ENCODE peak calls at places on chromosome 17, in four cellular contexts. D, B, F and G are unnamed samples.

GRCh38 chr17:6429266-6429665 is 5.7 kb downstream of the AIPL1 start:
- DNase-seq in B (no peak), F (no peak), D (no peak), G (no peak)

GRCh38 chr17:48961516-48962233 is 6.7 kb downstream of the GIP start:
- DNase-seq in D (no peak), B (no peak), F (peak), G (no peak)

GRCh38 chr17:8158267-8159031 is 4.3 kb downstream of the VAMP2 start:
- DNase-seq in D (peak), B (peak), F (peak), G (peak)

GRCh38 chr17:70080541-70081347 is 5.7 kb downstream of the KCNJ16 start:
- DNase-seq in B (no peak), F (peak), D (no peak), G (no peak)

GRCh38 chr17:17119533-17119932 is 77.3 kb downstream of the MPRIP start:
- DNase-seq in D (peak), B (peak), F (peak), G (no peak)

GRCh38 chr17:76139801-76140660 is 1.0 kb downstream of the FOXJ1 start:
- DNase-seq in F (no peak), B (peak), D (no peak), G (no peak)

GRCh38 chr17:78390241-78391050 is 12.0 kb downstream of the PGS1 start:
- DNase-seq in D (peak), F (peak), B (no peak), G (no peak)

GRCh38 chr17:79183221-79184158 is 108.9 kb downstream of the ENGASE start:
- DNase-seq in F (no peak), D (no peak), B (peak), G (no peak)

GRCh38 chr17:4583796-4584124 is 569 bp upstream of the SMTNL2 start:
- DNase-seq in F (no peak), D (no peak), B (no peak), G (no peak)

GRCh38 chr17:81564778-81565177 is 12.6 kb upstream of the FAAP100 start:
- DNase-seq in F (no peak), B (no peak), D (no peak), G (no peak)

GRCh38 chr17:57987582-57988300 is at the start of gene VEZF1:
- DNase-seq in B (peak), D (no peak), F (peak), G (no peak)

GRCh38 chr17:18156171-18156975 is 27.3 kb upstream of the ALKBH5 start:
- DNase-seq in B (no peak), D (no peak), F (no peak), G (no peak)
- TF ChIP-seq CTCF in B (no peak), D (no peak), F (no peak), G (no peak)

DNA sequence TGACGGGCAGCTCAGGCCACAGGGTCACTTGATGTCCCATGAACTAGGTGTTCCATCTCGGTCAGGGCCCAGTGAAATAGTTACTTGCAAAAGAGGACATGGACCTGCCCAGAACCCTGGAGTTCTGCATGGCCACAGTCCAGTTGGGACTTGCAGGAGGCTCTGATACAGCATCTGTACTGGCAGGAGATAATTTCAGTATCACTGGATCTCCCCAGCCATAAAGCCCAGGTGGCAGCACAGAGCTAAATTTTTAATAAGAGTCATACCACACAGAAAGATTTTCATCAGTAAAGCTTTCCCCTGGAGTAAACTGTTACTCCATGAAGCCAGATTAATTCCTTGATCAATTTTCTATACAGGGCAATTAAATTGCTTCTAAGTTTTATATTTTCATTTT is 18.0 kb upstream of the SLC16A5 start:
- DNase-seq in F (no peak), B (no peak), D (no peak), G (no peak)
- TF ChIP-seq CTCF in F (peak), B (peak), D (peak), G (no peak)

DNA sequence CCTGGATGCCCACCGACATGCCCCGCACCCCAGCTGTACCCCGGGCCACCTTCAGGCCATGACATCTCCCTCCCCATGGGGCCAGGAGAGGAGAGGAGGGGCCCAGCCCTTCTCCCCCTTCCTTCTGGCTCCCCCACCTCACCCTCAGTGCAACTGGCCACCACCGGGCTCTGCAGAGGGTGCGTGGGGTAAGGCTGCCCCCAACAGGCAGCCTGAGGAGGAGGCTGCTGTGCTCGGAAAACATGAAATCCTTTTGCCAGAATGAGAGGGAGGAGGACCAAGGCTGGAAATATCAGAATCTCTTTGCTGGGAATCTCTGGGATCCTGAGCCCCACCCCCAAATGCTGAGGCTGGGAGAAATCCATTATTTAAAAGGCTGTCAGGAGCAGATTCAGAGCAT is 68.4 kb downstream of the CCT6B start:
- DNase-seq in F (no peak), D (no peak), B (peak), G (no peak)
- TF ChIP-seq CTCF in F (peak), D (peak), B (peak), G (no peak)

GRCh38 chr17:71147906-71148305 is 972.9 kb upstream of the SOX9 start:
- DNase-seq in B (no peak), F (no peak), D (no peak), G (no peak)

GRCh38 chr17:71145486-71145885 is 975.3 kb upstream of the SOX9 start:
- DNase-seq in D (no peak), F (peak), B (no peak), G (no peak)

GRCh38 chr17:71142333-71142732 is 973.0 kb downstream of the KCNJ2 start:
- DNase-seq in B (no peak), D (no peak), F (peak), G (no peak)
- TF ChIP-seq CTCF in B (no peak), D (no peak), F (no peak), G (no peak)

GRCh38 chr17:2797632-2798031 is 1.4 kb downstream of the RAP1GAP2 start:
- DNase-seq in B (no peak), D (no peak), F (no peak), G (no peak)
- TF ChIP-seq CTCF in B (no peak), D (no peak), F (no peak), G (no peak)

DNA sequence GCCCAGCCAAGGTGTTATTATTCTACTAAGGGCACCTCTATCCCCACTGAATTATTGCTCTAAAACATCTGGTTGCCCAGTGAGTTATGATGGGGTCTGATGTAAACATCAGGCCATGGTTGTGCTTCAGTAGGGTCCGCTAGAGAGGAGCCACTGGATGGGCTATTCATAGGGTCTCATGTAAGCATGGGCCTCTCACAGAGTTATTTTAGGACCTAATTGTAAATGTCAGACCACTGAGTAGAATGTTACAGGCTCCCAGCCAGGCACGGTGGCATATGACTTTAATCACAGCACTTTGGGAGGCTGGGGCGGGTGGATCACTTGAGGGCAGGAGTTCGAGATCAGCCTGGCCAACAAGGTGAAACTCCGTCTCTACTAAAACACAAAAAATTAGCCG is 5.3 kb downstream of the RAPGEFL1 start:
- DNase-seq in D (no peak), B (no peak), F (no peak), G (no peak)
- TF ChIP-seq CTCF in D (no peak), B (no peak), F (no peak), G (no peak)

GRCh38 chr17:45389354-45389753 is 43.3 kb downstream of the ARHGAP27 start:
- DNase-seq in B (no peak), D (no peak), F (no peak), G (no peak)

GRCh38 chr17:45386180-45386579 is 46.5 kb downstream of the ARHGAP27 start:
- DNase-seq in F (no peak), D (no peak), B (no peak), G (no peak)

GRCh38 chr17:45391291-45391690 is 41.4 kb downstream of the ARHGAP27 start:
- DNase-seq in D (no peak), B (no peak), F (no peak), G (no peak)

GRCh38 chr17:45387739-45388138 is 44.9 kb downstream of the ARHGAP27 start:
- DNase-seq in F (no peak), B (no peak), D (no peak), G (no peak)

GRCh38 chr17:45388604-45389325 is 43.9 kb downstream of the ARHGAP27 start:
- DNase-seq in F (peak), B (no peak), D (no peak), G (no peak)
- TF ChIP-seq CTCF in F (no peak), B (no peak), D (no peak), G (no peak)

GRCh38 chr17:19264277-19264676 is 27.1 kb downstream of the EPN2 start:
- DNase-seq in D (no peak), B (no peak), F (no peak), G (no peak)

GRCh38 chr17:19258371-19258770 is 21.2 kb downstream of the EPN2 start:
- DNase-seq in B (no peak), F (no peak), D (no peak), G (no peak)

GRCh38 chr17:19263621-19264010 is 26.4 kb downstream of the EPN2 start:
- DNase-seq in F (peak), D (no peak), B (no peak), G (no peak)

GRCh38 chr17:19262650-19263620 is 25.8 kb downstream of the EPN2 start:
- DNase-seq in B (no peak), F (peak), D (no peak), G (no peak)

DNA sequence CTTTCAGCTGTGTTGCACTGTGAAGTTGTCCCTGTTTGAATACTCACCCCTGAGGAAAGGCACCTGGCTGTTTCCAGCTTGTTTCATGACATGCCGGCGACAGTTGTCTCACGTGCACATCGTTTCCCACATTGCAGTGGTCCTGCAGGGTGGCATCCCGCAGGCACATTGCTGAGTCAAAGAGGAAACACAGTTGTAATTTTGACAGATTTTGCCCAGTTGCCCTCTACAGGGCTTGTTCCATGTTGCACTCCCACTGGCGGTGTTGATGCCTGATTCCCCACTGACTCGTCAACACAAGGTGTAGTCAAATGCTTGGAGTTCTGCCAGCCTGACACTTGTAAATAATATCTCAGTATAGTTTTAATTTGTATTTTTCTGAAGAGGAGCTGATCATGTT is 23.8 kb downstream of the EPN2 start:
- DNase-seq in B (no peak), F (no peak), D (no peak), G (no peak)
- TF ChIP-seq CTCF in B (no peak), F (peak), D (no peak), G (no peak)

DNA sequence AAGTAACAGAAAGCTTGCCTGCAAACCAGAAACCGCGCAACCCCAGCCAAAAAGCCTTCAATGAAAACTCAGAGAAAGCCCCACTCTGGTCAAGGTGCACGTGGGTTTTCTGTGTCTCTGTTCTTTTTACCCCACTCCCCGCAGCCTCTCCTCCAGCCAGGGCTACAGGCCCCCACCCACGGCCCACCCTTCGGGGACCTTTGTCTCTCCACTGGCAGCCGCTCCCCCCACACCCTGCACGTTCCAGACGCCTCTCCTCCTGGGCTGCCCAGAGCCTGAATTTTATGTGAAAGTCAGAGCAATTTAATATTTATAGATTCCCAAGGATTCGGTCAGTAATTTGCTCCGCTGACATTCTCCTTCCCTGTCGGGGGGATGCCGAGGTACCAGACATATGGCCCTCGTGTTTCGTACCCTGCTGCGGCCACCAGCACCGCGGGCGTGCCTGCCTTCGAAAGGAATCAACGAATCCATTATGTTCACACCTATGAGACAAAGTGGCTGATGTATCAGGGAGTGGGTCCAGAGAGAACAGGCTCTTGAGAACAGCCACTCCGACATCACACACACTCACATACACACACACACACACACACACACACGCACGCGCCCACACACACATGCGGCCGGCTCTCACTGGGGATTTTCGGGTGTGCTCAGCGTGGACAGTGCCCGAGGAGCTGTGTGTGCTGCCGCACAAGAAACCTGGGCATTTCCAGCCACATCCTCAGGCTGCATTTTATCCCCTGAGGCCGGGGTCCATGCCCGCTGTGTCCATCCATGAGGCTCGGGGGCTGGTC is 24.4 kb downstream of the MRM3 start:
- DNase-seq in B (no peak), F (no peak), D (no peak), G (no peak)
- TF ChIP-seq CTCF in B (no peak), F (no peak), D (no peak), G (no peak)